ENCODE peak calls at places on chromosomes 7 and 10, in ten cellular contexts. T, U, G, H, E, P, S, N, Y and K are unnamed samples.

GRCh38 chr10:130354555-130354954 is 218.4 kb downstream of the GLRX3 start:
- DNase-seq in Y (no peak), G (no peak), E (no peak), H (no peak), U (no peak), T (no peak), N (no peak), P (no peak), S (no peak), K (no peak)

GRCh38 chr10:94571528-94571927 is 25.9 kb downstream of the HELLS start:
- DNase-seq in E (peak; percentile 3), U (no peak), H (no peak), N (no peak), Y (no peak), G (no peak), S (no peak), P (no peak), T (no peak), K (no peak)

GRCh38 chr10:33042565-33042964 is 84.5 kb upstream of the ITGB1 start:
- DNase-seq in T (no peak), E (no peak), P (no peak), H (no peak), S (no peak), U (no peak), Y (no peak), G (no peak), N (no peak), K (no peak)

GRCh38 chr7:143205560-143206293 is 16.1 kb upstream of the TAS2R40 start:
- DNase-seq in Y (no peak), G (no peak), H (no peak), S (no peak), T (no peak), E (no peak), P (no peak), N (peak; percentile 54), U (no peak), K (no peak)

GRCh38 chr10:101388671-101389276 is 34.8 kb downstream of the BTRC start:
- DNase-seq in H (no peak), U (no peak), Y (no peak), N (no peak), G (no peak), T (no peak), S (no peak), P (no peak), E (no peak), K (no peak)

GRCh38 chr7:18119985-18120384 is 92.3 kb upstream of the PRPS1L1 start:
- DNase-seq in T (no peak), Y (peak; percentile 53), G (no peak), S (no peak), U (no peak), P (no peak), H (peak; percentile 50), N (no peak), E (peak; percentile 12), K (no peak)

GRCh38 chr7:1058821-1059199 is 14.5 kb downstream of the GPR146 start:
- DNase-seq in P (no peak), U (no peak), G (no peak), H (peak; percentile 47), E (no peak), Y (no peak), N (no peak), S (no peak), T (no peak), K (no peak)

GRCh38 chr7:81150951-81151361 is 232.1 kb upstream of the SEMA3C start:
- DNase-seq in T (peak; percentile 32), E (no peak), H (peak; percentile 35), G (no peak), N (no peak), Y (no peak), S (no peak), P (no peak), U (no peak), K (no peak)

DNA sequence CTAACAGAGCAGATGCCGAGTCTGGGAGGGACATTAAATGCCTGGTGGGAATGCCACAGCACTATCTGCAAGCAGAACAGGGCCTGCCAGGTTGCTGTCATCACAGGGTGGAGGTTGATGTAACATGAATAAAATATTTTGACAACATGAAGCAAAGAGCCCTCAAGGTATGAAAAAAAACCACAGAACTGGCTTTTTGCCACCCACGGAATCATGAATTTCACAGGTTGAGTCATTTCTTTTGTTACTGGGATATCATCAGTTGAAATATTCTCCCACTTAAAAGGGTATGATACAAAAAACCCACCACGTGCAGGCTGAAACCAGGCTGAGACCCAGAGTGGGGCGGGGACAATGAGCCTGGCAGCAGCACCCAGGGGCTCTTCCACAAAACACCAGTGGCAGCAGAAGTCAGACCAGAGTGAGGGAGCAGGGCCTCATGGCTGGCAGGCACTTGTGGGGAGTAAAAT is 220.1 kb downstream of the TNS3 start:
- DNase-seq in U (no peak), T (peak; percentile 96), H (no peak), E (peak; percentile 78), P (no peak), S (no peak), G (peak; percentile 95), N (no peak), Y (no peak), K (no peak)
- TF ChIP-seq CTCF in U (no peak), T (no peak), H (no peak), E (no peak), P (no peak), S (no peak), G (no peak), N (no peak), Y (no peak), K (no peak)

GRCh38 chr7:25124485-25125136 is 449 bp downstream of the CYCS start:
- DNase-seq in N (no peak), G (peak; percentile 35), P (no peak), E (no peak), S (no peak), T (peak; percentile 16), H (peak; percentile 11), U (peak; percentile 29), Y (no peak), K (peak; percentile 35)

GRCh38 chr7:25119102-25119501 is 6.0 kb downstream of the CYCS start:
- DNase-seq in E (no peak), G (no peak), N (no peak), H (no peak), U (no peak), T (no peak), Y (no peak), P (no peak), S (no peak), K (no peak)

GRCh38 chr7:25125137-25125946 is at the start of gene CYCS:
- DNase-seq in T (peak; percentile 100), Y (peak; percentile 100), P (peak; percentile 100), E (peak; percentile 100), U (peak; percentile 99), G (peak; percentile 100), H (peak; percentile 100), S (peak; percentile 100), N (peak; percentile 100), K (peak; percentile 100)

GRCh38 chr7:25121599-25121998 is 3.5 kb downstream of the CYCS start:
- DNase-seq in S (no peak), P (no peak), U (no peak), G (no peak), N (no peak), H (no peak), E (no peak), Y (no peak), T (no peak), K (no peak)

DNA sequence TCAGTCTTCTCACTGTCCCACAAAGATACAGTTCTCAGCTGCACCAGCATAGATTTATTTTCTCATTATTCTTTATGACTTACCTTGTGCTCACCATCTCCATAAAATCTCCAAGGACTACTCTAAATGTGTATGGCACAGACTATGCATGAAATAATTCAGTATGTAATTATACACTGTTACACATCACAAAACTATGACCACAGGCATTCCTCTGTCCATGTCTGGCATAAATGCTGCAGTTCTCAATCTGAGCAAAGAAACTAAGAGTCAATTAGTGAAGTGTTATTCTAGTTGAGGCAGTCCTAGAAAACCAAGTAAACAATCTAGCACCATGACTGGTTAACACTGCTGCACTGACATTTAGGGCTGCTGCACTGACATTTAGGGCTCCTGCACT is 2.7 kb downstream of the CYCS start:
- DNase-seq in N (no peak), S (no peak), Y (no peak), U (no peak), H (no peak), T (no peak), P (no peak), E (peak; percentile 6), G (peak; percentile 47), K (no peak)
- H3K4me3 ChIP-seq in N (no peak overlapping the region), S (no peak overlapping the region), Y (no peak overlapping the region), U (no peak overlapping the region), H (no peak overlapping the region), T (no peak overlapping the region), P (no peak overlapping the region), E (no peak overlapping the region), G (no peak overlapping the region), K (no peak overlapping the region)

GRCh38 chr10:77533156-77533886 is 104.3 kb downstream of the KCNMA1 start:
- DNase-seq in Y (no peak), S (no peak), G (no peak), U (no peak), E (no peak), P (no peak), T (no peak), H (no peak), N (no peak), K (no peak)

GRCh38 chr10:77530011-77530410 is 107.6 kb downstream of the KCNMA1 start:
- DNase-seq in Y (no peak), S (no peak), P (no peak), H (no peak), G (no peak), N (no peak), T (no peak), U (no peak), E (no peak), K (no peak)

GRCh38 chr10:77532068-77532467 is 105.5 kb downstream of the KCNMA1 start:
- DNase-seq in U (no peak), E (peak; percentile 90), P (no peak), G (no peak), S (no peak), N (no peak), H (no peak), Y (no peak), T (peak; percentile 63), K (no peak)

GRCh38 chr10:77533887-77534278 is 103.7 kb downstream of the KCNMA1 start:
- DNase-seq in T (peak; percentile 34), H (no peak), S (no peak), U (no peak), E (no peak), Y (no peak), N (no peak), G (no peak), P (no peak), K (no peak)

GRCh38 chr10:77531441-77532001 is 106.1 kb downstream of the KCNMA1 start:
- DNase-seq in N (peak; percentile 60), G (peak; percentile 79), T (peak; percentile 82), E (peak; percentile 91), P (peak; percentile 89), S (no peak), H (no peak), Y (no peak), U (no peak), K (peak; percentile 78)
- H3K27ac ChIP-seq in N (peak overlapping the region; percentile 11), G (peak overlapping the region; percentile 61), T (peak overlapping the region; percentile 77), E (peak overlapping the region; percentile 98), P (peak overlapping the region; percentile 44), S (no peak overlapping the region), H (no peak overlapping the region), Y (no peak overlapping the region), U (no peak overlapping the region), K (peak overlapping the region; percentile 59)

GRCh38 chr10:44045020-44045419 is 339.9 kb downstream of the CXCL12 start:
- DNase-seq in H (no peak), Y (no peak), N (no peak), T (no peak), S (no peak), E (no peak), G (no peak), P (no peak), U (no peak), K (no peak)

GRCh38 chr10:44046605-44047004 is 338.3 kb downstream of the CXCL12 start:
- DNase-seq in S (no peak), T (peak; percentile 73), U (no peak), G (no peak), P (no peak), N (no peak), Y (no peak), H (peak; percentile 42), E (peak; percentile 54), K (no peak)

GRCh38 chr10:44042926-44043602 is 341.8 kb downstream of the CXCL12 start:
- DNase-seq in U (no peak), H (no peak), S (no peak), E (no peak), T (no peak), G (no peak), P (no peak), N (no peak), Y (no peak), K (no peak)

GRCh38 chr10:44043646-44044368 is 341.1 kb downstream of the CXCL12 start:
- DNase-seq in S (no peak), P (no peak), U (no peak), N (no peak), G (no peak), E (no peak), H (no peak), T (no peak), Y (no peak), K (no peak)

DNA sequence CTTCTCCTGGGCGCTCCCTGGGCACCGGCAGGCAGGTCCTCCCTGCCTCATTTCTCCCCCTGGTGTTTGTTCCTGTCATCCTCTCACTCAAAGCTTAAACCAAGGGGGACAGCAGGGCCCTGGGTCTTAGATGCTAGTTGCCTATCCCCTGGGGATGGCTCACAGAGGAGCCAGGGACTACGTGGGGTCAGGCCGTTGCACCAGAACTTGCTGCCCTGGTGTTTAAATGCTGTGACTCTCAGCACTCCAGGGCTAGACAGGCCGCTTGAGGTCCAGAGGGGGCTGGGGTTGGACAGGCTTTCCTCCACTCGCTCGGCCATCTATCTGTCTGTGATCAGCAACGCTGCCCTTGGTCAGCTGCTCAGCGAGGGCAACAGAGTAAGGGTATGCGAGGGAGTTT is 340.3 kb downstream of the CXCL12 start:
- DNase-seq in Y (peak; percentile 9), T (no peak), G (no peak), P (no peak), N (no peak), E (no peak), H (no peak), S (no peak), U (no peak), K (no peak)
- TF ChIP-seq CTCF in Y (no peak), T (no peak), G (no peak), P (no peak), N (no peak), E (peak; percentile 23), H (peak; percentile 8), S (no peak), U (no peak), K (no peak)